ENCODE peak calls at places on chromosomes 16 and 17, in six cellular contexts. B is IMR-90, W is cardiac muscle cell, O is stomach, K is left lung, L is ovary. C is an unnamed sample.
A peak's percentile ranks its signal among the peaks of the same experiment; 100 is the strongest.

GRCh38 chr17:74529243-74529642 is 2.0 kb downstream of the CD300LB start:
- DNase-seq in B (no peak), W (no peak), O (peak; percentile 19), K (no peak), L (no peak), C (no peak)

GRCh38 chr17:12358477-12358876 is 307.2 kb upstream of the MYOCD start:
- DNase-seq in B (peak; percentile 6), W (no peak), O (no peak), K (peak; percentile 65), L (peak; percentile 27), C (peak; percentile 17)

GRCh38 chr17:56319531-56319930 is 166.3 kb downstream of the ANKFN1 start:
- DNase-seq in B (peak; percentile 70), W (peak; percentile 65), O (no peak), K (no peak), L (no peak), C (peak; percentile 34)

GRCh38 chr17:44559288-44560249 is 2.3 kb downstream of the FZD2 start:
- DNase-seq in B (no peak), W (no peak), O (no peak), K (no peak), L (no peak), C (peak; percentile 10)

GRCh38 chr16:23996258-23996955 is 160.6 kb downstream of the PRKCB start:
- DNase-seq in B (no peak), W (no peak), O (peak; percentile 62), K (no peak), L (no peak), C (no peak)

GRCh38 chr17:6567528-6568185 is 11.3 kb upstream of the PITPNM3 start:
- DNase-seq in B (no peak), W (no peak), O (peak; percentile 49), K (no peak), L (no peak), C (no peak)

GRCh38 chr16:80938035-80938927 is 68.4 kb downstream of the CMC2 start:
- DNase-seq in B (peak; percentile 94), W (no peak), O (no peak), K (no peak), L (peak; percentile 38), C (peak; percentile 92)

GRCh38 chr17:32525116-32525515 is 38.3 kb downstream of the CDK5R1 start:
- DNase-seq in B (peak; percentile 57), W (peak; percentile 86), O (no peak), K (no peak), L (no peak), C (peak; percentile 62)

GRCh38 chr17:50027639-50028206 is 28.2 kb upstream of the ITGA3 start:
- DNase-seq in B (peak; percentile 96), W (no peak), O (peak; percentile 66), K (peak; percentile 87), L (peak; percentile 68), C (peak; percentile 94)

GRCh38 chr16:19589106-19589505 is 33.6 kb downstream of the VPS35L start:
- DNase-seq in B (no peak), W (no peak), O (no peak), K (no peak), L (no peak), C (no peak)

GRCh38 chr17:72390675-72391501 is 270.1 kb downstream of the SOX9 start:
- DNase-seq in B (peak; percentile 88), W (no peak), O (no peak), K (no peak), L (no peak), C (peak; percentile 57)

DNA sequence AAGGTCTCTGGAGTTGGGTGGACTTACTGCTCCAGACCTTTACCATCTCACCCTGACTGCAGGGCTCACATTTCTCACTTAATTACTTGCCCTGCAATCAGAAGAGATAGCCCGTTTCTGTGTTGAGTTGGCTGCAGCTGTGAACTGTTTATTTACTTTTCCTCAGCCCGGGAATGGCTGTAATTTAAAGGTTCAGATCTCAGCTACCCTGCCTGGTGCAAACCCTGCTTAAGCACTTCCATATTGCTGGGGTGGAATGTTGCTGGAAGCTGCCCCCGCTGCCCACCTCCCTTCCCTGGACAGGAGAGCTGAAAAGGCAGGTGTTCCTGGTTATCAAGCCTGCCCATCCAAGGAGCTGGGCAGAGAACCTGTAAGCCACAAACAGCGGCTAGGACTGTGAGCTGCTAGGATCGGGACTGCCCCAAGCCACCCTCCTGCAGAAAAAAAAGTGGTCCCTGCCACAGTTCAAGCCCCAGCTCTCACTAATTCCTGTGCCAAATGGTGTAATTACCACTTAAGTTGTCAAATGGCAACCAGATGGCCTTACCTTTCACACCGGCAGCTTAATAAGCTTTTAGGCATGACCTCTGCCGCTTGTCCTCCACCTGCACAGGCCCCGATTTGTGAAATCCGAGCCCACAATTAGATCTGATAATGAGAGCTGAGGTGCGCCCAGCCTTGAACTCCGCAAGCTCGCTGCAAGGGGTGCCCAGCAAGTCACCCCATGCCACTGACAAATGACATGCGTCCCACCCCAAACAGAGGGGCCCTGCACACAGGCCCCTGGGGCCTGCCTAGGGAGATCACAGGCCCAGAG is 269.8 kb downstream of the C16orf95 start:
- DNase-seq in B (peak; percentile 45), W (no peak), O (no peak), K (no peak), L (no peak), C (peak; percentile 34)
- H3K4me3 ChIP-seq in B (no peak overlapping the region), W (no peak overlapping the region), O (no peak overlapping the region), K (no peak overlapping the region), L (no peak overlapping the region), C (no peak overlapping the region)

DNA sequence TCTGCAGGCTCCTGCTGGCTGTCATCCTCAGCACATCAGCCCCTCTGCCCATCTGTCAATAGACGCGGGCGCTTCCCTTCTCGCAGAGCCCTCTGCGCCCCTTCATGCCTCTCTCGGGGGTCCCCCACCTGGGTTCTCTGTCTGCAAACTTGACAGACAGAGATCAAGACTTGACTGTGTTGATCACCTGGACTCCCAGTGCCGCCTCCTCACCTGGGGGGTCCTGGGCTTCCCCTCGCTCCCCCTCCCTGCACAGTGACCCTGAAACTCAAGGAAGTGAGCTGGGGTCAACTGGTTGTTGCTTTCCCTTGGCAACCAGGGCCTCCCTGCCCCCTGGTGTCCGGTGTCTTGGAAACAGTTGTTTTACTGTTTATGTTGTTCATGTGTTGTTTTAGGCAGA is 31.9 kb downstream of the RNF213 start:
- DNase-seq in B (no peak), W (no peak), O (no peak), K (no peak), L (no peak), C (no peak)
- TF ChIP-seq CTCF in B (no peak), W (no peak), O (no peak), K (no peak), L (no peak), C (peak; percentile 9)

DNA sequence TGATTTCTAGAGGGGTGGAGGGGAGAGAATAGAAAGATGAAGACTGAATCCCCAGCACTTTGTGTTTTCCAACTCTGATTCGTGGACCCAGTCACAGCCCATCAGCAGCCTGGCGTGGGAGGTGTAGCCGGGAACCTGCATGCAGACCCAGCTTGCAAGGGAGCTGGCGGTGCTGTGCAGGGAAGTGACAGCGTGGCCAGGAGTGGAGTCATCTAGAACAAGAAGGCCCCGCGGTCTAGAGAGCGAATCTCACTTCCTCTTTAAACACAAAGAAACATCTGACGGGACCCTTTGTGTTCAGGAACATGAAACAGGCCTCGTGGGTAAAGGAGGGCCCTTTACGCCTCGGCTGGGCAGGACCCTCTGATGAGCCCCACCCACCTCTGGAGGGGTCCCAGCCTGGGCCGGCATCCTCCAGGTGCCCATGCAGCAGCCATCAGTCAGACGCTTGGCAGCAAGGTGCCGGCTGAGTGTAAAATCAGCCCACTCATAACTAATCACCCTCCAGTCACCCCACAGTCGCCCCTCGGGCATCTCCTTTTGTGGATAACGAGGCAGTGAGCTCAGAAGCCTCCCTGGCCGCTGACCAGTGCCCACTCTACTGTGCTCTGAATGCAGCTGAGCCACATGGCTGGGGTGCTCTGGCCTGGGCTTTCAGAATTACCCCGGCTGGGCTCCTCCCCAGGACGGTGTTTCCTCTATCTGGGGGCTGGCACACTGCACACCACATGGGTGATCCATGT is 4.4 kb downstream of the SNAI3 start:
- DNase-seq in B (peak; percentile 15), W (no peak), O (peak; percentile 69), K (peak; percentile 89), L (no peak), C (no peak)
- H3K4me3 ChIP-seq in B (no peak overlapping the region), W (no peak overlapping the region), O (no peak overlapping the region), K (no peak overlapping the region), L (no peak overlapping the region), C (no peak overlapping the region)

GRCh38 chr17:41619162-41619933 is 5.0 kb downstream of the KRT17 start:
- DNase-seq in B (no peak), W (no peak), O (no peak), K (no peak), L (no peak), C (no peak)

GRCh38 chr17:41620583-41621434 is 3.6 kb downstream of the KRT17 start:
- DNase-seq in B (no peak), W (no peak), O (no peak), K (no peak), L (no peak), C (peak; percentile 35)

GRCh38 chr17:41618341-41619161 is 5.8 kb downstream of the KRT17 start:
- DNase-seq in B (no peak), W (no peak), O (no peak), K (no peak), L (no peak), C (no peak)

GRCh38 chr17:41624208-41625101 is at the start of gene KRT17:
- DNase-seq in B (no peak), W (no peak), O (no peak), K (peak; percentile 79), L (no peak), C (peak; percentile 27)

GRCh38 chr17:41621916-41622315 is 2.5 kb downstream of the KRT17 start:
- DNase-seq in B (no peak), W (no peak), O (no peak), K (no peak), L (no peak), C (no peak)
- TF ChIP-seq CTCF in B (no peak), W (no peak), O (no peak), K (no peak), L (no peak), C (no peak)

GRCh38 chr16:734208-734980 is 6.4 kb downstream of the CIAO3 start:
- DNase-seq in B (no peak), W (no peak), O (no peak), K (peak; percentile 71), L (no peak), C (no peak)
- H3K4me3 ChIP-seq in B (no peak overlapping the region), W (no peak overlapping the region), O (no peak overlapping the region), K (no peak overlapping the region), L (no peak overlapping the region), C (no peak overlapping the region)

GRCh38 chr17:61635913-61636432 is 45.0 kb upstream of the NACA2 start:
- DNase-seq in B (peak; percentile 66), W (peak; percentile 39), O (peak; percentile 50), K (no peak), L (no peak), C (peak; percentile 72)
- TF ChIP-seq CTCF in B (peak; percentile 87), W (peak; percentile 82), O (peak; percentile 45), K (peak; percentile 54), L (no peak), C (peak; percentile 82)